ENCODE peak calls at places on chromosomes 6 and 20, in six cellular contexts. S, K, P, G, N and I are unnamed samples.

GRCh38 chr20:5973172-5973571 is 22.7 kb downstream of the MCM8 start:
- DNase-seq in S (no peak), K (no peak), P (peak), G (no peak), N (no peak), I (no peak)

GRCh38 chr6:33570806-33571636 is 9.1 kb downstream of the BAK1 start:
- DNase-seq in S (peak), K (peak), P (peak), G (peak), N (peak), I (peak)

GRCh38 chr6:83597511-83597910 is 85.2 kb downstream of the PRSS35 start:
- DNase-seq in S (no peak), K (no peak), P (no peak), G (no peak), N (no peak), I (peak)

GRCh38 chr20:62820962-62821725 is 4.3 kb downstream of the COL9A3 start:
- DNase-seq in S (no peak), K (no peak), P (no peak), G (no peak), N (no peak), I (no peak)

GRCh38 chr6:127484207-127484858 is 25.1 kb upstream of the KIAA0408 start:
- DNase-seq in S (no peak), K (no peak), P (peak), G (no peak), N (no peak), I (no peak)

GRCh38 chr6:31639043-31639442 is 13.4 kb downstream of the BAG6 start:
- DNase-seq in S (no peak), K (no peak), P (no peak), G (no peak), N (no peak), I (no peak)

GRCh38 chr6:9089724-9090123 is 654.4 kb upstream of the SLC35B3 start:
- DNase-seq in S (no peak), K (no peak), P (no peak), G (no peak), N (no peak), I (no peak)

GRCh38 chr6:29976253-29976587 is 33.9 kb downstream of the HLA-A start:
- DNase-seq in S (no peak), K (no peak), P (no peak), G (no peak), N (no peak), I (no peak)

GRCh38 chr20:44396790-44397189 is 41.3 kb downstream of the HNF4A start:
- DNase-seq in S (no peak), K (no peak), P (no peak), G (no peak), N (no peak), I (no peak)

GRCh38 chr20:47231382-47232042 is 125.0 kb downstream of the ZMYND8 start:
- DNase-seq in S (no peak), K (no peak), P (no peak), G (no peak), N (no peak), I (no peak)

GRCh38 chr6:317068-317451 is 24.8 kb downstream of the DUSP22 start:
- DNase-seq in S (no peak), K (no peak), P (no peak), G (no peak), N (no peak), I (no peak)

GRCh38 chr6:44128020-44128917 is 915 bp downstream of the TMEM63B start:
- DNase-seq in S (no peak), K (no peak), P (peak), G (no peak), N (peak), I (peak)

GRCh38 chr20:33262658-33263065 is 20.4 kb upstream of the BPIFB1 start:
- DNase-seq in S (peak), K (no peak), P (peak), G (no peak), N (peak), I (peak)

GRCh38 chr20:49581482-49581881 is 13.5 kb upstream of the PTGIS start:
- DNase-seq in S (no peak), K (no peak), P (no peak), G (no peak), N (no peak), I (no peak)

GRCh38 chr6:108781419-108782110 is 66.7 kb upstream of the ARMC2 start:
- DNase-seq in S (no peak), K (no peak), P (peak), G (no peak), N (peak), I (peak)

GRCh38 chr6:20432692-20433091 is 31.0 kb downstream of the E2F3 start:
- DNase-seq in S (no peak), K (no peak), P (no peak), G (no peak), N (no peak), I (no peak)